ENCODE peak calls at places on chromosomes 4 and X, in nine cellular contexts. M is M059J; R is CD4-positive, alpha-beta T cell; O is C1 segment of cervical spinal cord; L is NCI-H1417; X is activated CD4-positive, alpha-beta memory T cell treated with anti-CD3 and anti-CD28 coated beads, Interleukin-2, amount 10 ng/mL, durations not matched to agents 7 days and 5 days; Z is caudate nucleus; F is NCI-H1092 treated with DMSO at 0.1 percent for 48 hours; U is activated CD8-positive, alpha-beta memory T cell treated with anti-CD3 and anti-CD28 coated beads for 4 hours. S is an unnamed sample.

GRCh38 chr4:124337874-124338273 is 374.7 kb downstream of the ANKRD50 start:
- DNase-seq in M (no peak), R (no peak), O (no peak), L (peak), X (no peak), Z (no peak), F (no peak), U (no peak), S (peak)

GRCh38 chrX:22526339-22526738 is 253.6 kb downstream of the CBLL2 start:
- DNase-seq in M (peak), R (no peak), O (no peak), L (no peak), X (no peak), Z (no peak), F (no peak), U (no peak), S (peak)

GRCh38 chr4:98627883-98628282 is 30.5 kb downstream of the TSPAN5 start:
- DNase-seq in M (peak), R (no peak), O (no peak), L (no peak), X (no peak), Z (no peak), F (no peak), U (no peak), S (peak)

GRCh38 chr4:122712782-122713181 is 19.7 kb upstream of the BBS12 start:
- DNase-seq in M (peak), R (no peak), O (no peak), L (no peak), X (no peak), Z (no peak), F (no peak), U (no peak), S (peak)

GRCh38 chr4:52932586-52933482 is 70.7 kb downstream of the RASL11B start:
- DNase-seq in M (no peak), R (no peak), O (no peak), L (peak), X (no peak), Z (no peak), F (no peak), U (no peak), S (peak)

GRCh38 chr4:121796283-121796682 is 4.8 kb upstream of the EXOSC9 start:
- DNase-seq in M (no peak), R (no peak), O (no peak), L (no peak), X (no peak), Z (no peak), F (no peak), U (no peak), S (no peak)

GRCh38 chrX:154040307-154040756 is 20.6 kb upstream of the IRAK1 start:
- DNase-seq in M (no peak), R (no peak), O (no peak), L (no peak), X (no peak), Z (no peak), F (no peak), U (no peak), S (peak)

GRCh38 chr4:153014460-153014859 is 78.3 kb downstream of the FHDC1 start:
- DNase-seq in M (peak), R (no peak), O (no peak), L (no peak), X (no peak), Z (no peak), F (no peak), U (no peak), S (peak)

GRCh38 chrX:149908308-149908707 is 21.1 kb upstream of the HSFX4 start:
- DNase-seq in M (no peak), R (no peak), O (no peak), L (no peak), X (no peak), Z (no peak), F (no peak), U (no peak), S (no peak)

GRCh38 chr4:93147524-93148212 is 680.9 kb upstream of the ATOH1 start:
- DNase-seq in M (no peak), R (no peak), O (no peak), L (peak), X (no peak), Z (no peak), F (peak), U (no peak), S (no peak)

GRCh38 chrX:131895002-131895401 is 128.1 kb upstream of the STK26 start:
- DNase-seq in M (peak), R (no peak), O (no peak), L (no peak), X (no peak), Z (no peak), F (no peak), U (no peak), S (peak)

GRCh38 chr4:99024481-99025275 is 29.2 kb downstream of the METAP1 start:
- DNase-seq in M (no peak), R (no peak), O (no peak), L (no peak), X (no peak), Z (no peak), F (no peak), U (no peak), S (no peak)

GRCh38 chrX:150664290-150664689 is 28.9 kb upstream of the MTMR1 start:
- DNase-seq in M (peak), R (no peak), O (no peak), L (peak), X (no peak), Z (peak), F (peak), U (no peak), S (peak)

GRCh38 chr4:174256277-174256713 is 27.2 kb downstream of the FBXO8 start:
- DNase-seq in M (peak), R (no peak), O (no peak), L (no peak), X (no peak), Z (no peak), F (no peak), U (no peak), S (peak)

GRCh38 chr4:114921790-114922581 is 191.4 kb downstream of the NDST4 start:
- DNase-seq in M (no peak), R (no peak), O (no peak), L (peak), X (no peak), Z (no peak), F (no peak), U (no peak), S (no peak)

GRCh38 chrX:17038681-17039161 is 92.3 kb downstream of the REPS2 start:
- DNase-seq in M (peak), R (no peak), O (no peak), L (no peak), X (no peak), Z (no peak), F (no peak), U (no peak), S (peak)

GRCh38 chrX:71227370-71228062 is 4.5 kb downstream of the GJB1 start:
- DNase-seq in M (no peak), R (no peak), O (no peak), L (no peak), X (no peak), Z (no peak), F (no peak), U (no peak), S (no peak)

GRCh38 chrX:80792205-80792604 is 17.5 kb downstream of the BRWD3 start:
- DNase-seq in M (no peak), R (no peak), O (no peak), L (no peak), X (no peak), Z (no peak), F (no peak), U (no peak), S (no peak)

GRCh38 chr4:25843340-25844097 is 19.3 kb downstream of the SEL1L3 start:
- DNase-seq in M (peak), R (no peak), O (no peak), L (no peak), X (no peak), Z (peak), F (no peak), U (no peak), S (no peak)

GRCh38 chrX:48068096-48068887 is 3.1 kb downstream of the ZNF630 start:
- DNase-seq in M (peak), R (no peak), O (no peak), L (no peak), X (no peak), Z (no peak), F (no peak), U (no peak), S (no peak)

GRCh38 chrX:132369650-132370049 is 119.2 kb downstream of the MBNL3 start:
- DNase-seq in M (no peak), R (no peak), O (no peak), L (no peak), X (no peak), Z (no peak), F (no peak), U (no peak), S (no peak)

S was measured in LHCN-M2.